ENCODE peak calls at places on chromosomes 2 and 18, in eight cellular contexts. E is choroid plexus epithelial cell, Y is endodermal cell, P is BJ, S is AG10803, N is AG04450, Q is aorta, D is GM12864. A is an unnamed sample.

GRCh38 chr18:35407871-35408481 is 30.8 kb upstream of the ZNF396 start:
- DNase-seq in E (peak; percentile 89), S (peak; percentile 71), D (no peak), P (peak; percentile 15), N (peak; percentile 41), Y (peak; percentile 67), Q (no peak), A (peak; percentile 80)

GRCh38 chr18:361941-362913 is 94.4 kb upstream of the THOC1 start:
- DNase-seq in Q (peak; percentile 81), Y (no peak), P (peak; percentile 97), N (peak; percentile 48), S (peak; percentile 100), D (no peak), E (peak; percentile 49), A (peak; percentile 16)

GRCh38 chr2:58614259-58614658 is 373.1 kb upstream of the FANCL start:
- DNase-seq in E (no peak), N (no peak), Y (no peak), P (no peak), Q (no peak), D (no peak), S (no peak), A (no peak)

GRCh38 chr2:125073440-125073839 is 1048.4 kb downstream of the CNTNAP5 start:
- DNase-seq in Q (no peak), N (no peak), Y (no peak), E (no peak), D (no peak), P (no peak), S (no peak), A (no peak)

GRCh38 chr2:220296174-220296573 is 668.7 kb downstream of the SLC4A3 start:
- DNase-seq in N (no peak), Q (no peak), E (peak; percentile 56), S (no peak), Y (no peak), P (no peak), D (no peak), A (peak; percentile 21)

GRCh38 chr2:203441463-203441862 is 93.6 kb downstream of the RAPH1 start:
- DNase-seq in P (no peak), D (no peak), Y (no peak), N (no peak), E (no peak), Q (no peak), S (no peak), A (no peak)

GRCh38 chr18:55406374-55407045 is 181.5 kb downstream of the TCF4 start:
- DNase-seq in N (no peak), S (no peak), E (no peak), Y (no peak), Q (no peak), P (no peak), D (no peak), A (no peak)

GRCh38 chr2:230762317-230762896 is 49.8 kb downstream of the CAB39 start:
- DNase-seq in S (no peak), Y (peak; percentile 82), Q (no peak), P (no peak), E (peak; percentile 68), N (no peak), D (no peak), A (peak; percentile 62)

GRCh38 chr2:114192362-114192761 is 250.1 kb upstream of the DPP10 start:
- DNase-seq in E (peak; percentile 1), D (no peak), S (no peak), P (no peak), Y (no peak), N (no peak), Q (no peak), A (no peak)

GRCh38 chr18:35620765-35621164 is 39.2 kb downstream of the GALNT1 start:
- DNase-seq in D (no peak), E (no peak), Q (no peak), P (no peak), S (peak; percentile 22), N (no peak), Y (no peak), A (no peak)

GRCh38 chr18:74342416-74343043 is 26.9 kb downstream of the C18orf63 start:
- DNase-seq in Y (no peak), N (peak; percentile 16), Q (no peak), S (peak; percentile 73), P (peak; percentile 15), E (peak; percentile 90), D (no peak), A (peak; percentile 53)

GRCh38 chr2:215920244-215921100 is 92.9 kb downstream of the MREG start:
- DNase-seq in D (peak; percentile 57), Q (no peak), N (peak; percentile 65), E (peak; percentile 96), S (peak; percentile 84), Y (peak; percentile 89), P (peak; percentile 14), A (peak; percentile 73)

GRCh38 chr18:48445540-48445939 is 36.4 kb upstream of the ZBTB7C start:
- DNase-seq in S (peak; percentile 83), P (no peak), N (peak; percentile 50), Y (peak; percentile 96), E (peak; percentile 95), Q (peak; percentile 90), D (peak; percentile 33), A (peak; percentile 84)

GRCh38 chr2:235513984-235514626 is 20.3 kb downstream of the AGAP1 start:
- DNase-seq in E (no peak), P (no peak), D (no peak), N (no peak), Y (no peak), S (no peak), Q (peak; percentile 9), A (no peak)

GRCh38 chr2:238339814-238340213 is 19.5 kb downstream of the TRAF3IP1 start:
- DNase-seq in D (no peak), P (no peak), N (no peak), Y (no peak), Q (no peak), S (no peak), E (no peak), A (no peak)

GRCh38 chr18:13112982-13113381 is 105.6 kb upstream of the LDLRAD4 start:
- DNase-seq in P (no peak), Y (peak; percentile 94), E (peak; percentile 76), N (no peak), S (peak; percentile 54), D (no peak), Q (no peak), A (peak; percentile 91)

GRCh38 chr2:127859712-127860085 is 1.7 kb upstream of the POLR2D start:
- DNase-seq in S (no peak), P (no peak), N (no peak), Q (no peak), D (no peak), E (peak; percentile 9), Y (peak; percentile 94), A (peak; percentile 87)

GRCh38 chr18:75456277-75456676 is 28.8 kb upstream of the SMIM21 start:
- DNase-seq in N (no peak), D (no peak), S (no peak), E (peak; percentile 23), Q (no peak), P (no peak), Y (no peak), A (peak; percentile 11)
- H3K4me3 ChIP-seq in N (no peak overlapping the region), D (no peak overlapping the region), S (no peak overlapping the region), E (peak overlapping the region; percentile 64), Q (no peak overlapping the region), P (peak overlapping the region; percentile 28), Y (peak overlapping the region; percentile 76), A (peak overlapping the region; percentile 57)

GRCh38 chr2:240820014-240820606 is at the start of gene KIF1A:
- DNase-seq in P (no peak), S (no peak), Q (no peak), E (no peak), N (no peak), Y (peak; percentile 91), D (no peak), A (peak; percentile 90)
- H3K4me3 ChIP-seq in P (no peak within 1 kb of the TSS), S (no peak within 1 kb of the TSS), Q (peak within 1 kb of the TSS; percentile 16), E (no peak within 1 kb of the TSS), N (no peak within 1 kb of the TSS), Y (peak within 1 kb of the TSS; percentile 69), D (no peak within 1 kb of the TSS), A (peak within 1 kb of the TSS; percentile 97)

GRCh38 chr2:136767030-136767429 is 1.7 kb downstream of the THSD7B start:
- DNase-seq in P (no peak), N (no peak), Y (no peak), E (no peak), D (no peak), Q (no peak), S (no peak), A (peak; percentile 19)

GRCh38 chr2:136764397-136765255 is 719 bp upstream of the THSD7B start:
- DNase-seq in Q (peak; percentile 73), E (no peak), P (no peak), Y (peak; percentile 86), N (no peak), S (no peak), D (no peak), A (peak; percentile 50)

GRCh38 chr2:136770384-136770783 is 5.0 kb downstream of the THSD7B start:
- DNase-seq in E (no peak), D (no peak), S (no peak), P (no peak), Q (no peak), Y (no peak), N (no peak), A (no peak)

GRCh38 chr2:136765736-136766323 is 485 bp downstream of the THSD7B start:
- DNase-seq in E (no peak), P (no peak), S (no peak), Y (peak; percentile 70), N (no peak), Q (peak; percentile 72), D (no peak), A (peak; percentile 47)

GRCh38 chr2:136765256-136765735 is at the start of gene THSD7B:
- DNase-seq in S (no peak), P (no peak), Y (peak; percentile 70), E (no peak), N (no peak), D (no peak), Q (peak; percentile 76), A (peak; percentile 49)
- H3K4me3 ChIP-seq in S (peak within 1 kb of the TSS; percentile 15), P (peak within 1 kb of the TSS; percentile 11), Y (peak within 1 kb of the TSS; percentile 82), E (no peak within 1 kb of the TSS), N (no peak within 1 kb of the TSS), D (peak within 1 kb of the TSS; percentile 21), Q (peak within 1 kb of the TSS; percentile 81), A (peak within 1 kb of the TSS; percentile 59)

GRCh38 chr2:28465148-28465885 is 30.5 kb upstream of the PLB1 start:
- DNase-seq in Q (no peak), E (peak; percentile 82), D (no peak), S (peak; percentile 75), Y (no peak), N (no peak), P (no peak), A (no peak)

GRCh38 chr2:28462122-28462521 is 33.7 kb upstream of the PLB1 start:
- DNase-seq in Y (no peak), P (no peak), Q (no peak), E (no peak), S (no peak), D (no peak), N (no peak), A (no peak)

GRCh38 chr2:28463893-28464292 is 32.0 kb upstream of the PLB1 start:
- DNase-seq in Y (no peak), E (peak; percentile 84), P (no peak), Q (no peak), S (peak; percentile 56), N (no peak), D (no peak), A (no peak)

GRCh38 chr2:28461056-28461455 is 34.8 kb upstream of the PLB1 start:
- DNase-seq in S (no peak), P (no peak), Y (no peak), Q (no peak), N (no peak), E (no peak), D (no peak), A (no peak)

DNA sequence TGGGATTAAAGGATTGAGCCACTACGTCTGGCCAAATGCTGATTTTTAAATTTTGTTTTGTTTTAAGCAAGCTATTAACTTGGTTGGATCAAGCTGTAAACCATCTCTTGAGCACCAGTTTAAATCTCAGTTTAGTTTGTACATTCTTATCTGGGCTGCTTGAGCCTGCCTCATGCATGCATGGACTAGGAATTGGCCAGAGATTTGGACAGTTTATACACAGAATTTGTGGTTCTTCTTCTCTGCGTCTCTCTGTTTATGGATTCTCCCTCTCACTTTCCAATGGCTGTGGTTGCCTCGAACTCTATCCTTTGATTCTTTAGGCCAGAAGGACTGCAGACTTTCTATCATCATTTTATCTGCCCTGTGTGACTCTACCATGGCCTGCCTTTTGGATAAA is 32.6 kb upstream of the PLB1 start:
- DNase-seq in N (no peak), S (no peak), E (no peak), P (no peak), Q (no peak), Y (no peak), D (no peak), A (no peak)
- H3K4me3 ChIP-seq in N (no peak overlapping the region), S (no peak overlapping the region), E (no peak overlapping the region), P (no peak overlapping the region), Q (no peak overlapping the region), Y (no peak overlapping the region), D (no peak overlapping the region), A (no peak overlapping the region)

A was measured in neural progenitor cell.